ENCODE peak calls at places on chromosomes 6 and 20, in five cellular contexts. One of them, this sample, is unnamed.
A peak's percentile ranks its signal among the peaks of the same experiment; 100 is the strongest.

GRCh38 chr6:91317247-91317646 is 730.4 kb upstream of the MAP3K7 start:
- DNase-seq in GM12878: no peak
- DNase-seq in WTC11: no peak
- DNase-seq in A549: no peak
- DNase-seq in K562: no peak
- DNase-seq in this sample: no peak

GRCh38 chr6:153043719-153044118 is 41.2 kb upstream of the MTRF1L start:
- DNase-seq in GM12878: no peak
- DNase-seq in WTC11: no peak
- DNase-seq in A549: no peak
- DNase-seq in K562: no peak
- DNase-seq in this sample: no peak

GRCh38 chr20:5001174-5002076 is at the start of gene SLC23A2:
- DNase-seq in GM12878: no peak
- DNase-seq in WTC11: peak; percentile 42
- DNase-seq in A549: peak; percentile 31
- DNase-seq in K562: peak; percentile 30
- DNase-seq in this sample: no peak

GRCh38 chr6:46419576-46420002 is 71.7 kb downstream of the RCAN2 start:
- DNase-seq in GM12878: peak; percentile 8
- DNase-seq in WTC11: peak; percentile 38
- DNase-seq in A549: peak; percentile 49
- DNase-seq in K562: peak; percentile 68
- DNase-seq in this sample: peak; percentile 66

GRCh38 chr20:43949741-43950618 is 35.3 kb downstream of the TOX2 start:
- DNase-seq in GM12878: peak; percentile 66
- DNase-seq in WTC11: no peak
- DNase-seq in A549: no peak
- DNase-seq in K562: peak; percentile 41
- DNase-seq in this sample: no peak

GRCh38 chr20:40637176-40637575 is 51.9 kb downstream of the MAFB start:
- DNase-seq in GM12878: no peak
- DNase-seq in WTC11: no peak
- DNase-seq in A549: no peak
- DNase-seq in K562: no peak
- DNase-seq in this sample: no peak

GRCh38 chr20:32823078-32823477 is 3.3 kb downstream of the MAPRE1 start:
- DNase-seq in GM12878: no peak
- DNase-seq in WTC11: no peak
- DNase-seq in A549: peak; percentile 29
- DNase-seq in K562: peak; percentile 27
- DNase-seq in this sample: peak; percentile 44

GRCh38 chr20:9025643-9026042 is 43.2 kb upstream of the PLCB4 start:
- DNase-seq in GM12878: no peak
- DNase-seq in WTC11: no peak
- DNase-seq in A549: peak; percentile 55
- DNase-seq in K562: peak; percentile 23
- DNase-seq in this sample: no peak

GRCh38 chr6:52065621-52066020 is 21.8 kb downstream of the PKHD1 start:
- DNase-seq in GM12878: no peak
- DNase-seq in WTC11: no peak
- DNase-seq in A549: no peak
- DNase-seq in K562: no peak
- DNase-seq in this sample: peak; percentile 12

GRCh38 chr6:75546401-75546800 is 52.8 kb upstream of the FILIP1 start:
- DNase-seq in GM12878: no peak
- DNase-seq in WTC11: no peak
- DNase-seq in A549: peak; percentile 40
- DNase-seq in K562: peak; percentile 11
- DNase-seq in this sample: peak; percentile 4

GRCh38 chr6:127516676-127517273 is 2.4 kb downstream of the MTCL3 start:
- DNase-seq in GM12878: no peak
- DNase-seq in WTC11: peak; percentile 69
- DNase-seq in A549: peak; percentile 55
- DNase-seq in K562: peak; percentile 25
- DNase-seq in this sample: peak; percentile 23

GRCh38 chr6:4102687-4103244 is 23.8 kb upstream of the FAM217A start:
- DNase-seq in GM12878: no peak
- DNase-seq in WTC11: no peak
- DNase-seq in A549: no peak
- DNase-seq in K562: no peak
- DNase-seq in this sample: peak; percentile 98
- TF ChIP-seq ESRRA in GM12878: no peak
- TF ChIP-seq ESRRA in WTC11: no peak
- TF ChIP-seq ESRRA in A549: no peak
- TF ChIP-seq ESRRA in K562: no peak
- TF ChIP-seq ESRRA in this sample: peak; percentile 84

GRCh38 chr6:35457907-35458306 is 5.8 kb downstream of the FANCE start:
- DNase-seq in GM12878: no peak
- DNase-seq in WTC11: no peak
- DNase-seq in A549: no peak
- DNase-seq in K562: no peak
- DNase-seq in this sample: no peak
- TF ChIP-seq ESRRA in GM12878: no peak
- TF ChIP-seq ESRRA in WTC11: no peak
- TF ChIP-seq ESRRA in A549: no peak
- TF ChIP-seq ESRRA in K562: no peak
- TF ChIP-seq ESRRA in this sample: no peak

DNA sequence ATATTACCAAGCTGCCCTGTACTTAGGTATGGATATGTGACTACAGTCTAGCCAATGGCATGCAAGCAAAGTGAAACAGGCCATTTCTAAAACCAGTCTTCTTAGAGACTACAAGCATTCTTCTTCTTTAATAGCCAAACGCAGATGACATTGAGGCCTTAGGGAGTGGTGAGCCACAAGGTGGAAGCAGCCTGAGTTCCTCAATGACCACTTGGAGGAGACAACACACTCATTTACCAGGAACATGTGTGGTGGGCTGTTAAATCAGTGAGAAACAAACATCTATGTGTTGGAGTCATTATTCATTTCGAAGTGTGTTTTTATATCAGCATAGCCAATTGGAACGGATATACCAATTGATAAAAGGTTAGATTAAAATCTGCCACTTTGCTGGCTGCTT is 122.0 kb downstream of the GFRAL start:
- DNase-seq in GM12878: no peak
- DNase-seq in WTC11: peak; percentile 12
- DNase-seq in A549: peak; percentile 35
- DNase-seq in K562: no peak
- DNase-seq in this sample: no peak
- TF ChIP-seq ESRRA in GM12878: no peak
- TF ChIP-seq ESRRA in WTC11: no peak
- TF ChIP-seq ESRRA in A549: no peak
- TF ChIP-seq ESRRA in K562: no peak
- TF ChIP-seq ESRRA in this sample: no peak

DNA sequence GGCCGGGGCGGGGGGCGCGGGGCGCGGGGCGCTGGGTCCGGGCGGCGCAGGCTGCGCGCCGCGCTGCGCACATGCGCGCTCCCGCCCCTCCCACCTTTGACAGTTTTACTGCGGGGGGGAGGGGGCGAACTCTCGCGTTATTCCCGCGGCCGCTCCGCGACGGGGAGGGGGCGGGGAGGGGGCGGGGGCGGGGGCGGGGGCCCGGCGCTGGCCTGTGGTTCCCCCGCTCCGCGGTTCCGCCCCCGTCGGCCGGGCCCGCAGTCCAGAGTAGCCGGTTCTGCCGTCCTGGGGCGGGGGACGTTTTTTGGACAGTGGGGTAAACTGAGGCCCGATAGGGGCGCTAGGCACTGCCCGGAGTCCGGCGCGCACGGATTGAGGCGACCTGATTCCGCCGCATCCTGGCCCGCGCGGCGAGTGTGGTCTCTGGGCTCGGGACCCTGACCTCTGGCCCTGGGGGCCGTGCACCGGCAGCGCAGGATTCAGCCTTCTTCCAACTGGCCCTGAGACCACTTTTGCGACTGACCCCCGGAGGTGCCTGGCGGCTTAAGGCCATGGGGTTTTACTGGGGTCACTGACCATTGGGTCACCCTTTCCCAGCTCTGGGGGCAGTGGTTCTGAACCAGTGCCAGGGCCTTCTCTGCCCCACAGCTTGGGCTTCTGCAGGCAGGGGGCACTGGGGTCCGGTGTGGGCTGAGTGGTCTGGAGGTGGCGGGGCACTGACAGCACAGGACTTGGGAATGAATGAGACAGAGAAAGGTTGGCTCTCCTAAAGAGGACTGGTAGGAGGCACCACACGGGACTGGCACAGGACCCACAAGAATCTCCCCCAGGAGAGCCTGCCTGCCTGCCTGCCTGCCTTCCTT is at the start of gene ZNF512B:
- DNase-seq in GM12878: no peak
- DNase-seq in WTC11: peak; percentile 70
- DNase-seq in A549: peak; percentile 59
- DNase-seq in K562: peak; percentile 84
- DNase-seq in this sample: peak; percentile 66
- TF ChIP-seq ESRRA in GM12878: no peak
- TF ChIP-seq ESRRA in WTC11: no peak
- TF ChIP-seq ESRRA in A549: no peak
- TF ChIP-seq ESRRA in K562: no peak
- TF ChIP-seq ESRRA in this sample: no peak